ENCODE peak calls at places on chromosome 19, in eight cellular contexts. X is left lung, W is pancreas, Z is A549, S is heart left ventricle, J is body of pancreas, C is heart right ventricle, A is stomach. H is an unnamed sample.

GRCh38 chr19:16482745-16483144 is 11.0 kb upstream of the EPS15L1 start:
- DNase-seq in C (no peak), A (no peak), X (no peak), J (no peak), S (no peak), Z (no peak), W (no peak), H (no peak)

GRCh38 chr19:49782515-49782914 is 15.7 kb downstream of the AP2A1 start:
- DNase-seq in S (no peak), A (no peak), Z (no peak), C (no peak), W (no peak), J (no peak), X (no peak), H (no peak)

GRCh38 chr19:15913830-15914229 is 16.0 kb upstream of the CYP4F2 start:
- DNase-seq in J (no peak), X (no peak), Z (no peak), W (no peak), S (no peak), A (no peak), C (no peak), H (no peak)

GRCh38 chr19:6717036-6717435 is 3.4 kb downstream of the C3 start:
- DNase-seq in S (peak), X (peak), W (no peak), J (no peak), Z (no peak), A (no peak), C (no peak), H (no peak)

GRCh38 chr19:40640744-40641143 is 39.6 kb downstream of the LTBP4 start:
- DNase-seq in S (no peak), X (peak), C (peak), W (no peak), A (no peak), Z (no peak), J (peak), H (no peak)

GRCh38 chr19:51737924-51738323 is 13.8 kb downstream of the FPR1 start:
- DNase-seq in S (no peak), W (no peak), A (no peak), Z (no peak), C (no peak), J (no peak), X (no peak), H (no peak)

GRCh38 chr19:11405846-11406643 is 13.1 kb downstream of the RGL3 start:
- DNase-seq in J (no peak), Z (no peak), W (no peak), A (no peak), S (no peak), C (no peak), X (peak), H (peak)

GRCh38 chr19:40578442-40578908 is 1.8 kb downstream of the SHKBP1 start:
- DNase-seq in Z (peak), C (peak), X (no peak), A (no peak), W (no peak), J (peak), S (no peak), H (no peak)

GRCh38 chr19:4096049-4096892 is 27.7 kb downstream of the MAP2K2 start:
- DNase-seq in J (no peak), A (peak), W (no peak), X (no peak), C (no peak), Z (no peak), S (no peak), H (no peak)

GRCh38 chr19:41323430-41324125 is 13.6 kb downstream of the CCDC97 start:
- DNase-seq in S (peak), W (no peak), X (peak), C (no peak), J (peak), A (peak), Z (peak), H (no peak)

GRCh38 chr19:1567848-1568227 is 287 bp downstream of the MEX3D start:
- DNase-seq in A (no peak), S (no peak), Z (no peak), C (no peak), X (no peak), J (no peak), W (no peak), H (no peak)
- TF ChIP-seq CTCF in A (no peak), S (no peak), Z (no peak), C (no peak), X (no peak), J (no peak), W (no peak), H (no peak)

GRCh38 chr19:1106841-1107654 is 3.3 kb downstream of the GPX4 start:
- DNase-seq in A (peak), W (no peak), Z (no peak), C (no peak), S (no peak), J (no peak), X (no peak), H (no peak)
- TF ChIP-seq CTCF in A (no peak), W (no peak), Z (no peak), C (peak), S (no peak), J (no peak), X (no peak), H (peak)

DNA sequence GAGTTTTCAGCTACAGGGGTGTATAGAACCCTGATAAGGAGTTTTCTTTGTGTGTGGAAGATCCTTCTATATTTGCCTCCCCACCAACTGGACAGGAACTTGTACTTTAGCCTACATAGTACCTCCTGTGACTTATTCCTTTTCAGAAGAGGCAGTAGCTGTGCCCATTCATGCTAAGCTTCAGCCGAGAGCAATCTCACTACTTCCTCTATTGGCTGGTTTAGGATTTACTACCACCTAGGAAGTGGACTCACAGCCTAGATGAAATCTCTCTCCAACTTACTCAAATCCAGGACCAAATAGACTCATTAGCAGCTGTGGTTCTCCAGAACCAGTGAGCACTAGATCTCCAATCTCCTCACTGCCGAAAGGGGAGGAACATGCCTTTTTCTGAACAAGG is 2.3 kb upstream of the REX1BD start:
- DNase-seq in X (no peak), W (no peak), Z (no peak), J (no peak), S (no peak), A (no peak), C (no peak), H (peak)
- TF ChIP-seq CTCF in X (no peak), W (no peak), Z (no peak), J (no peak), S (no peak), A (no peak), C (peak), H (no peak)

GRCh38 chr19:19191920-19192882 is at the start of the genes BORCS8 and RFXANK:
- DNase-seq in Z (peak), W (peak), A (peak), C (peak), S (peak), J (peak), X (peak), H (peak)
- TF ChIP-seq CTCF in Z (no peak), W (no peak), A (no peak), C (no peak), S (no peak), J (no peak), X (no peak), H (no peak)

DNA sequence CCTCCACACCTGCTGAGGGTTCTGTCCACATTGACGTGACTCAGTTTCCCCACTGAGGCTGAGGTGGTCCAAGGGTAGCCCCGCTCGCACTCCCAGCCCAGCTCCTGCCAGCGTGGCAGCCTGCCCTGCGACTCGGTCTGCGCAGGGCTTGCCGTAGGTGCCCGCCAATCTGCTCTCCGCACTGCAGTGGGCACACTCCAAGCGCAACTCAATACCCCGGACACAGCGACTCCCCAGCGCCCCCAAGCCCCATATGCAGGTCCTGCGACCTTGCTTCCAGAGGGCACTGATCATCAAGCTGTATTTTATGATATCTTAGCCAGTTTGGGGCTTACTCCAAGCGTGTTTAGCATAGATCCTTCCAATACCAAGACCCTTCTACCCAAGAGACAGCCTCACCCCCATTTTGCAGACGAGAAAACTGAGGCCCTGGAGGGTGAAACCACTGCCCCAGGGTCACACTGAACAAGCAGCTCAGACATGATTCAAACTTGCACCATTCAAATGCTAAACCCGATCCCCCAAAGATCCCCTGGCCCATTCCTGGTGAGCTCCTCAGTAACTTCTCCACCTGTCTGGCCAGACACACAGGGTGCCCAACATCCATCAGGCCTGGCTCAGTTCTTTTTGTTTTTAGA is 13.5 kb downstream of the PTPRS start:
- DNase-seq in A (no peak), W (no peak), Z (no peak), X (peak), J (no peak), S (no peak), C (no peak), H (no peak)
- TF ChIP-seq CTCF in A (no peak), W (no peak), Z (no peak), X (no peak), J (no peak), S (no peak), C (no peak), H (no peak)

GRCh38 chr19:42662714-42663113 is 68.0 kb upstream of the CEACAM8 start:
- DNase-seq in J (no peak), X (no peak), C (no peak), S (no peak), Z (no peak), A (no peak), W (no peak), H (no peak)
- TF ChIP-seq CTCF in J (no peak), X (no peak), C (no peak), S (no peak), Z (no peak), A (no peak), W (no peak), H (no peak)

DNA sequence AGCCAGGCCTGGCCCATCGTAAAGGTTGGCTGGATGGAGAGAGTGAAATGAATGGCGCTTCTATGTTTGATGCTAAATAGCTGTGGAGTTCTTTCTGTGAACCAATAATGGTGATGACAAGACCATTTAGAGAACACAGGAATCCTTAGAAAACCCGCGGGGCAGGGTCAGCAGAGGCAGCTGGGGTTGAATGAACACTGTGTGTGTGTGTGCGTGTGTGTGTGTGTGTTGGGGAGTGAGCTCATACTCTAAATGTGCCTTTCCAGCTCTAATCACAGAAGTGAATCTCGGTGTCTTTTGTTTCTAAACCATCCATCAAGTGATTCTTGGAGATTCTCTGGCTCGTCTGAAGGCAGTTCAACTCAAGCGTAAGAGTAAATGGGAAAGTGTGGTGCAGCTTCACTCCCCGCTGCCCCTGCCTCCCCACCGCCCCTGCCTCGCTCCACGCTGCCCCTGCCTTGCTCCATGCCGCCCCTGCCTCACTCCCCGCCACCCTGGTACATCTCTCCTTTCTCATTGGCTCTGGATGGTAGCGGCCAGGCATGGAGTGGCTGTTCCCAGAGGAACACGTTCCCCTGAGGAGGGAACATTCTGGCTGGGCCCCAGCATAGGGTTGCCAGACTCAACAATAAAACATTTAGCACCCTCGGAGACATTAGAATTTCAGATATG is 21.2 kb downstream of the TMPRSS9 start:
- DNase-seq in A (no peak), J (no peak), Z (no peak), C (no peak), W (no peak), S (no peak), X (no peak), H (no peak)
- TF ChIP-seq CTCF in A (no peak), J (no peak), Z (no peak), C (no peak), W (no peak), S (no peak), X (no peak), H (no peak)

GRCh38 chr19:17725422-17726078 is 6.3 kb downstream of the MAP1S start:
- DNase-seq in Z (no peak), C (no peak), A (no peak), W (no peak), X (no peak), S (no peak), J (no peak), H (peak)
- TF ChIP-seq CTCF in Z (peak), C (peak), A (no peak), W (no peak), X (no peak), S (no peak), J (no peak), H (peak)

GRCh38 chr19:31545766-31546165 is 196.5 kb upstream of the TSHZ3 start:
- DNase-seq in C (no peak), W (no peak), A (no peak), Z (no peak), X (no peak), J (no peak), S (no peak), H (no peak)

GRCh38 chr19:31553844-31554215 is 204.6 kb upstream of the TSHZ3 start:
- DNase-seq in X (no peak), A (no peak), C (peak), J (no peak), Z (no peak), W (no peak), S (no peak), H (no peak)

GRCh38 chr19:31546561-31546960 is 197.3 kb upstream of the TSHZ3 start:
- DNase-seq in A (no peak), S (no peak), X (no peak), W (no peak), J (no peak), C (no peak), Z (no peak), H (no peak)

GRCh38 chr19:31553112-31553843 is 204.0 kb upstream of the TSHZ3 start:
- DNase-seq in A (no peak), C (no peak), W (no peak), J (no peak), X (no peak), S (no peak), Z (no peak), H (no peak)

DNA sequence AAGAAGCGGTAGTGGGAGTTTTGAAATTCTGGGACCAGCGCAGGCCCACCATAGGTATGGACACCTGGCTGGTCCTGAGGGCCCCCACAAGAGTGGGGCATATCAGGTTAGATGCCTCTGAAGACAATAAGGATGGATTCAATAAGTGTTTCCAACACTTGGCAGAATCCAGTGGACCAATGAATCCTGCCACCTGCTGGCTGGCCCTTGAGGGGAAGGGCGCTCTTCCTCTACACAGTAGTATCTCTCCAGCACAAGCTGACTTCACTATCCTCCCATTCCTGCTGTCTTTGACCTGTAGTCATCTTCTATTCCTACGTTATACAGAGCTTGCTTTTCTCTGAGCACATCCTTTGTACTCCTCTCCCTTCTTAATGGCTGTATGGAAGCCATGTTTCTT is 199.7 kb upstream of the TSHZ3 start:
- DNase-seq in Z (no peak), J (peak), S (no peak), C (no peak), A (no peak), X (no peak), W (no peak), H (no peak)
- TF ChIP-seq CTCF in Z (no peak), J (peak), S (peak), C (peak), A (no peak), X (no peak), W (no peak), H (no peak)

H was measured in GM13976.